ENCODE peak calls at places on chromosomes 13 and 19, in four cellular contexts. Q, H, B and S are unnamed samples.

GRCh38 chr13:75694742-75695141 is 58.6 kb downstream of the LMO7 start:
- DNase-seq in H (no peak), Q (no peak), B (no peak), S (no peak)

GRCh38 chr13:68027311-68027710 is 797.2 kb upstream of the PCDH9 start:
- DNase-seq in H (no peak), Q (no peak), B (no peak), S (no peak)

GRCh38 chr19:55257461-55258411 is 1.1 kb downstream of the PPP6R1 start:
- DNase-seq in Q (peak), H (peak), B (peak), S (no peak)

GRCh38 chr19:51361228-51361627 is 5.0 kb downstream of the ETFB start:
- DNase-seq in B (no peak), Q (no peak), H (no peak), S (no peak)

GRCh38 chr19:48290341-48290922 is 20.6 kb downstream of the ZNF114 start:
- DNase-seq in B (peak), H (peak), Q (peak), S (peak)

GRCh38 chr13:79392882-79393563 is 13.0 kb downstream of the RBM26 start:
- DNase-seq in Q (peak), B (peak), H (no peak), S (no peak)

GRCh38 chr19:6098574-6098973 is 11.7 kb downstream of the RFX2 start:
- DNase-seq in H (no peak), B (no peak), Q (no peak), S (no peak)

GRCh38 chr13:70253834-70254233 is 145.6 kb upstream of the KLHL1 start:
- DNase-seq in Q (no peak), H (no peak), B (peak), S (no peak)

GRCh38 chr13:111882351-111882750 is 184.6 kb upstream of the SOX1 start:
- DNase-seq in Q (no peak), H (no peak), B (no peak), S (no peak)

GRCh38 chr19:35404879-35405622 is 34.2 kb downstream of the GPR42 start:
- DNase-seq in H (no peak), B (peak), Q (peak), S (peak)

GRCh38 chr13:111422352-111422751 is 101.9 kb downstream of the TEX29 start:
- DNase-seq in H (no peak), Q (no peak), B (no peak), S (no peak)

GRCh38 chr19:36182612-36183454 is 30.6 kb upstream of the COX7A1 start:
- DNase-seq in B (no peak), Q (peak), H (no peak), S (no peak)

GRCh38 chr13:21435710-21436151 is 23.4 kb downstream of the ZDHHC20 start:
- DNase-seq in H (no peak), B (peak), Q (peak), S (no peak)

GRCh38 chr13:37495046-37495445 is 103.5 kb downstream of the POSTN start:
- DNase-seq in H (no peak), B (no peak), Q (peak), S (no peak)

GRCh38 chr19:42553292-42554045 is 25.2 kb upstream of the CEACAM1 start:
- DNase-seq in Q (peak), B (peak), H (no peak), S (no peak)

GRCh38 chr19:4367336-4367723 is 24.0 kb downstream of the MPND start:
- DNase-seq in H (peak), Q (no peak), B (no peak), S (no peak)

GRCh38 chr13:91513790-91514189 is 115.4 kb downstream of the GPC5 start:
- DNase-seq in Q (no peak), B (no peak), H (no peak), S (no peak)

GRCh38 chr19:13018037-13018914 is 23.0 kb downstream of the NFIX start:
- DNase-seq in Q (peak), B (no peak), H (no peak), S (no peak)

GRCh38 chr13:46521486-46521885 is 31.5 kb upstream of the LRCH1 start:
- DNase-seq in Q (no peak), H (no peak), B (no peak), S (no peak)

GRCh38 chr13:42946927-42947326 is 45.1 kb downstream of the EPSTI1 start:
- DNase-seq in H (no peak), Q (peak), B (no peak), S (no peak)

GRCh38 chr19:31099470-31100190 is 249.6 kb downstream of the TSHZ3 start:
- DNase-seq in B (no peak), H (no peak), Q (no peak), S (no peak)

GRCh38 chr19:40778045-40778864 is at the start of gene RAB4B:
- DNase-seq in B (peak), H (peak), Q (peak), S (peak)

GRCh38 chr19:1402411-1403070 is 1.2 kb upstream of the GAMT start:
- DNase-seq in H (no peak), Q (no peak), B (no peak), S (no peak)

GRCh38 chr19:13441810-13442512 is 64.3 kb downstream of the CACNA1A start:
- DNase-seq in H (peak), B (peak), Q (peak), S (peak)

GRCh38 chr13:39377699-39378098 is 225.3 kb downstream of the LHFPL6 start:
- DNase-seq in B (no peak), Q (no peak), H (no peak), S (no peak)

GRCh38 chr19:45657520-45658163 is 10.4 kb upstream of the GIPR start:
- DNase-seq in B (peak), H (no peak), Q (no peak), S (no peak)

GRCh38 chr19:47225746-47226425 is 5.1 kb downstream of the BBC3 start:
- DNase-seq in H (peak), B (peak), Q (peak), S (peak)

GRCh38 chr13:110880627-110881026 is 34.2 kb downstream of the ANKRD10 start:
- DNase-seq in Q (no peak), B (no peak), H (no peak), S (no peak)

DNA sequence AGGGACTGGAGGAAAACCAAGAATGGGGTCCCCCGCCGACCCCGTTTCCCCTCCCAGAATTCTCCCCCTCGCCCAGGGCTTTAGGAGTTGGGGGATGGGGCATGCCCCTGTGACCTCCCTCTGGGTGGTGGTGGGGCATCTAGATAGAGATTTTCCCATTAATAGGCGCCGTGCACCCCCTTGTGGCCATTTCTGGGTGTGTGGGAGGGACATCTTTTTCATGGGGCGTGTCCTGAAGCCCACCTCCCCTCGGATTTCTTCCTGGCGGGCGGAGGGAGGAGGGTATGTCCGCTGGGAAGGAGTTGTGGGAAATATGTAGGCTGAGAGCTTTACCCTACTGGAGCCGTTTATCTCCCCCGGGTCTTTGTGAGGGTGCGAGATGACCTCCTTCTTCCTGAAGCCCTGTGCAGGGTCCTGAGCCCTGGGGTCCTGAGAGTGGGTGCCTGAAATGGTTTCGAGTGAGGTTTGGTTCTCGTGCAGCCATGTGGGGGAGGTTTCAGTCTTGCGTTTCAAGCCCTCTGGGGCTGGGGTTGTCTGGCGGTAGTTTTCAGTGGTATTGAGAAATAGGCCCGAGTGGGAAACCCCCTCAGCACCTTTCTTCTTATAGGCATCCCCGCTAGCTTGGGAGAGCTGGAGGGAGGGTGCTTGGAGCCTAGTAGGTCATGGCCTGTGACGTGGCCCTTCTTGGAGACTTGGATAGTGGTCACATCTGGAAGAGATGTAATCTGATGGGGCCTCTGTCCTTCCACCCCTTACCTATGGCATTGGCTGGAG is 1.0 kb downstream of the PRMT1 start:
- DNase-seq in Q (peak), B (peak), H (peak), S (peak)
- H3K4ac ChIP-seq in Q (peak), B (no peak), H (peak), S (peak)

GRCh38 chr19:28218728-28219127 is 994.2 kb downstream of the UQCRFS1 start:
- DNase-seq in Q (no peak), B (no peak), H (no peak), S (no peak)
- H2BK15ac ChIP-seq in Q (no peak), B (no peak), H (no peak), S (no peak)

DNA sequence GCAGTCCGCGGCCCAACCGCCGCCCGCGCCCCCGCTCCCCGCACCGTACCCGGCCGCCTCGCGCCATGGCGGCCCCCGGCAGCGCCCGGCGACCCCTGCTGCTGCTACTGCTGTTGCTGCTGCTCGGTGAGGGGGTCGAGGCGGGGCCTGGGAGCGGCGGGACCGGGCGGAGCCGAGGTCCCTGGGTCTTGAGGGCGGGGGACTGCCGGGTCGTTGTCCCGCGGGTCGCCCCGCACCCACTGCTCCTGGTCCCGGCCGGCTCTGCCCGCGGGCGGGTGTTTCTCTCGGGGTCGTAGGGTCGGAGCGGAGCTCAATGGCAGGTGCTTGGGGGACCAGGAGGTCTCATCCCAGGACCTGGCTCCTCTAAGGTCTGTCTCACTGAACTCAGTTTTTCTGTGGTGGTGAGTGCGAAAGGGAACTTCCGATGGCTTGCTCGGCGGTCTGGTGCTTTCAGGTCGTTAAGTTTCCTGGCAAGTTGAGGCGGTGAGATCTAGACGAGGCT is 382 bp downstream of the LAMP1 start:
- DNase-seq in Q (no peak), H (no peak), B (peak), S (no peak)
- H3K4ac ChIP-seq in Q (peak), H (no peak), B (peak), S (no peak)

DNA sequence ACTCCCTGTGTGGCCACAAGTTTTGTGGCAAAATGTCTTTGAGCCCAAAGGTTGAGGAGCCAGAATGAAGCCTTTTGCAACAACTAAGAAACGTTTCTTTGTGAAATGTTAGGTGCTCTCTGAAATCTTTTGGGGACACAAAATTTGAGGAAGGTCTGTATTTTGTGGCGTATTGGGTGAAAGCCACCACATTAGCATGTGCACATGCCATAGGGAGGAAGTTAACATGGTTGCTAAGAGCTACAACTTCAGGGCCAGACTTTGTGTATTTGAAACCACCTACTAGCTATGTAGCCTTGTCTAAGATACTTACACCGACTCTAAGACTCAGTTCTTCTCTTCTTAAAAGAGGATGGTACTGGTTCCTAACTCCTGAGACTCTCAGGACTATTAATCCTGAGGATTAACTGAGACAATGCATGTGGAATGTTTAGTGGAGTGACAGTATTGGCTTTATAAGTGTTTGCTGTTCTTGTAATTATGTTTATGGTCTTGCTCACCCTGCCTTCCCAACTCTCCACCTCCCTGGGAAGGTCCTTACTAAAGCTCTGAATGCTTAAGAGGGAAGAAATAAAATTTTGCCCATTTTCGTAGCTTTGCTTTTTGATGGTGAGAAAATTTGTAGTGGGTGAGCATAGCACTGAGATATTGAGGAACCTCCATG is 15.5 kb downstream of the SERP2 start:
- DNase-seq in H (no peak), Q (no peak), B (no peak), S (no peak)
- H2BK15ac ChIP-seq in H (no peak), Q (no peak), B (no peak), S (no peak)